ENCODE peak calls at places on chromosomes 1 and 21, in nine cellular contexts. Z is heart left ventricle, K is stomach, I is uterus, P is A549, E is HCT116, M is tibial nerve, S is gastrocnemius medialis, D is ovary. R is an unnamed sample.
A peak's percentile ranks its signal among the peaks of the same experiment; 100 is the strongest.

GRCh38 chr1:167880570-167880969 is 33.4 kb downstream of the ADCY10 start:
- DNase-seq in Z (no peak), K (no peak), I (no peak), P (no peak), E (no peak), M (no peak), S (no peak), D (no peak), R (no peak)

GRCh38 chr1:164780863-164781262 is 221.9 kb downstream of the PBX1 start:
- DNase-seq in Z (peak; percentile 73), K (no peak), I (peak; percentile 69), P (no peak), E (no peak), M (no peak), S (peak; percentile 88), D (no peak), R (no peak)

GRCh38 chr1:153466908-153467307 is 6.5 kb upstream of the S100A7 start:
- DNase-seq in Z (no peak), K (no peak), I (no peak), P (no peak), E (no peak), M (no peak), S (no peak), D (no peak), R (no peak)

GRCh38 chr1:73401666-73402065 is 796.3 kb downstream of the LRRIQ3 start:
- DNase-seq in Z (no peak), K (no peak), I (no peak), P (peak; percentile 0), E (no peak), M (no peak), S (no peak), D (no peak), R (no peak)

GRCh38 chr1:26391450-26391849 is 18.9 kb upstream of the ZNF683 start:
- DNase-seq in Z (no peak), K (no peak), I (no peak), P (peak; percentile 69), E (peak; percentile 64), M (no peak), S (no peak), D (no peak), R (no peak)

GRCh38 chr1:218752126-218752525 is 407.0 kb downstream of the TGFB2 start:
- DNase-seq in Z (no peak), K (no peak), I (no peak), P (no peak), E (no peak), M (no peak), S (no peak), D (no peak), R (no peak)

GRCh38 chr1:153651771-153652170 is 6.7 kb upstream of the SNAPIN start:
- DNase-seq in Z (no peak), K (no peak), I (no peak), P (no peak), E (no peak), M (no peak), S (no peak), D (no peak), R (no peak)

GRCh38 chr1:108598340-108598739 is 38.4 kb downstream of the EEIG2 start:
- DNase-seq in Z (no peak), K (no peak), I (no peak), P (no peak), E (no peak), M (no peak), S (no peak), D (no peak), R (no peak)

GRCh38 chr1:200896571-200897187 is 2.0 kb downstream of the INAVA start:
- DNase-seq in Z (no peak), K (peak; percentile 78), I (no peak), P (peak; percentile 98), E (peak; percentile 54), M (no peak), S (no peak), D (no peak), R (no peak)

GRCh38 chr1:199474738-199475137 is 552.8 kb upstream of the NR5A2 start:
- DNase-seq in Z (no peak), K (no peak), I (no peak), P (no peak), E (no peak), M (no peak), S (no peak), D (no peak), R (no peak)

GRCh38 chr21:33441489-33442477 is 38.0 kb downstream of the TMEM50B start:
- DNase-seq in Z (peak; percentile 80), K (no peak), I (no peak), P (peak; percentile 87), E (no peak), M (no peak), S (peak; percentile 41), D (no peak), R (no peak)

GRCh38 chr1:229887043-229887822 is 179.8 kb upstream of the GALNT2 start:
- DNase-seq in Z (peak; percentile 63), K (peak; percentile 31), I (no peak), P (peak; percentile 13), E (no peak), M (no peak), S (peak; percentile 88), D (no peak), R (no peak)

GRCh38 chr1:111538343-111539035 is 35.1 kb upstream of the ADORA3 start:
- DNase-seq in Z (no peak), K (no peak), I (no peak), P (no peak), E (no peak), M (no peak), S (no peak), D (no peak), R (no peak)

GRCh38 chr21:34690041-34690792 is 21.4 kb downstream of the CLIC6 start:
- DNase-seq in Z (no peak), K (peak; percentile 52), I (no peak), P (no peak), E (peak; percentile 66), M (no peak), S (no peak), D (no peak), R (peak; percentile 69)

GRCh38 chr1:193581338-193581737 is 394.9 kb upstream of the B3GALT2 start:
- DNase-seq in Z (peak; percentile 57), K (no peak), I (no peak), P (no peak), E (no peak), M (no peak), S (no peak), D (no peak), R (no peak)

GRCh38 chr1:55049271-55049913 is 10.0 kb downstream of the PCSK9 start:
- DNase-seq in Z (no peak), K (no peak), I (no peak), P (no peak), E (no peak), M (no peak), S (no peak), D (no peak), R (no peak)

GRCh38 chr1:156804572-156805243 is 11.9 kb downstream of the SH2D2A start:
- DNase-seq in Z (peak; percentile 26), K (no peak), I (no peak), P (no peak), E (no peak), M (no peak), S (peak; percentile 34), D (no peak), R (no peak)

GRCh38 chr1:34460193-34460592 is 283.5 kb downstream of the C1orf94 start:
- DNase-seq in Z (no peak), K (peak; percentile 33), I (no peak), P (peak; percentile 21), E (peak; percentile 47), M (no peak), S (no peak), D (no peak), R (no peak)

DNA sequence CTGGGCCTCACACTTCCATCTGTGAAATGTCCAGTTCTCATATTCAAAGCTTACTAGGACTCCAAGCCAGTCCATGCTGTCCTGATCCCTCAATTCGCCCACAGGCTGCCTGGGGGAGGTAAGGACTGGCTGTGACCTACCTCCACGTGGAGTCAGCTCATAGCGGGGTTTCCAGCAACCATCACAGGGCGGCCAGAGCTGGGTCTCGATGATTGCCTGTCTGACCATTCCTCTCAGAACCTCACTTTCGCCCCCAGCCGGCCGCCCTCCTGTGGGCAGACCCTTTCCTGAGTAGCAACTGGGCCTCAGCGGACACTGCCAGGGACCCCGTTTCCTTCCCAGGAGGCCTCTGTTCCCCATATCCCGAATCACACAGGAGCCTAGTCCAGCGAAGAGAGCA is 3.4 kb upstream of the RUNX3 start:
- DNase-seq in Z (no peak), K (no peak), I (no peak), P (no peak), E (no peak), M (no peak), S (no peak), D (no peak), R (no peak)
- TF ChIP-seq POLR2A in Z (no peak), K (no peak), I (no peak), P (no peak), E (no peak), M (no peak), S (no peak), D (no peak), R (no peak)

DNA sequence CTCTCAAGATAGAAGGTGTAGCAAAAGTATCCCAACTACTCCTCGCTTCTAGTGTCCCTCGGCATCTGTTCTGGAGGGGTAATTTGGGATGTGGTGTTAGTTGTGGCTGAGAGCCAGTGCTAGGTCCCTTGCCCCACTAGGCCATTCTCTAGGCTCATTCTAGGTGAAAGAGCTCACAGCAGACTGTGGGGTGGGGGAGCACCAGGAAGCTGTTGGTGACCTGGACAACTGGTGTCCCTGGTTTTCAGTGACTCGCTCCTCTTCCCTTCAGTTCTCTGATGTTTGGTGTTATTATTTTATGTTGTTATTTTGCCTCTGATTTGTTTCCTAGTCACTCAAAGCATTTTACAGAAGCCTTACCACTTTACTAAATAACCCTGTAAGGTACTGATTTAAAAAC is 13.9 kb downstream of the DYRK3 start:
- DNase-seq in Z (no peak), K (no peak), I (no peak), P (no peak), E (no peak), M (no peak), S (no peak), D (no peak), R (no peak)
- H3K27ac ChIP-seq in Z (peak overlapping the region; percentile 73), K (no peak overlapping the region), I (no peak overlapping the region), P (no peak overlapping the region), E (no peak overlapping the region), M (no peak overlapping the region), S (peak overlapping the region; percentile 44), D (no peak overlapping the region), R (peak overlapping the region; percentile 51)

GRCh38 chr1:59076612-59077011 is 220.3 kb upstream of the FGGY start:
- DNase-seq in Z (no peak), K (no peak), I (no peak), P (peak; percentile 9), E (no peak), M (no peak), S (no peak), D (no peak), R (no peak)
- TF ChIP-seq CTCF in Z (no peak), K (no peak), I (peak; percentile 21), P (peak; percentile 22), E (no peak), M (no peak), S (peak; percentile 35), D (no peak), R (no peak)

GRCh38 chr21:31429500-31429899 is 85.4 kb upstream of the TIAM1 start:
- DNase-seq in Z (peak; percentile 36), K (no peak), I (no peak), P (no peak), E (no peak), M (no peak), S (no peak), D (no peak), R (no peak)
- TF ChIP-seq POLR2A in Z (no peak), K (no peak), I (no peak), P (no peak), E (no peak), M (no peak), S (no peak), D (no peak), R (no peak)